ENCODE peak calls at places on chromosome 5, in four cellular contexts. G, K, O and E are unnamed samples.

GRCh38 chr5:169384661-169385060 is 83.7 kb upstream of the SLIT3 start:
- DNase-seq in G (no peak), K (no peak), O (no peak), E (no peak)

GRCh38 chr5:140827704-140828401 is at the start of gene PCDHA6:
- DNase-seq in G (no peak), K (no peak), O (no peak), E (no peak)

GRCh38 chr5:127586371-127586770 is 62.5 kb upstream of the CTXN3 start:
- DNase-seq in G (no peak), K (no peak), O (no peak), E (no peak)

GRCh38 chr5:87755378-87755777 is 342.6 kb upstream of the CCNH start:
- DNase-seq in G (no peak), K (no peak), O (no peak), E (no peak)

GRCh38 chr5:177005619-177006264 is 837 bp downstream of the UIMC1 start:
- DNase-seq in G (peak; percentile 54), K (peak; percentile 55), O (peak; percentile 25), E (peak; percentile 31)

GRCh38 chr5:54455413-54456157 is at the start of gene HSPB3:
- DNase-seq in G (no peak), K (peak; percentile 69), O (no peak), E (no peak)

GRCh38 chr5:60447488-60447920 is 252.5 kb downstream of the DEPDC1B start:
- DNase-seq in G (no peak), K (no peak), O (no peak), E (no peak)

GRCh38 chr5:96483878-96484277 is 50.8 kb upstream of the PCSK1 start:
- DNase-seq in G (no peak), K (peak; percentile 53), O (no peak), E (no peak)

GRCh38 chr5:154097031-154097430 is 58.3 kb downstream of the MFAP3 start:
- DNase-seq in G (no peak), K (no peak), O (no peak), E (no peak)

GRCh38 chr5:133041910-133042309 is 9.9 kb upstream of the HSPA4 start:
- DNase-seq in G (no peak), K (peak; percentile 43), O (no peak), E (no peak)

GRCh38 chr5:178069909-178070308 is 43.4 kb upstream of the N4BP3 start:
- DNase-seq in G (no peak), K (peak; percentile 27), O (no peak), E (no peak)

GRCh38 chr5:31062878-31063277 is 130.6 kb upstream of the CDH6 start:
- DNase-seq in G (no peak), K (no peak), O (no peak), E (no peak)

GRCh38 chr5:111735829-111736228 is 21.2 kb downstream of the NREP start:
- DNase-seq in G (no peak), K (peak; percentile 98), O (no peak), E (no peak)

GRCh38 chr5:65482727-65483473 is 1.2 kb upstream of the ADAMTS6 start:
- DNase-seq in G (no peak), K (peak; percentile 79), O (no peak), E (peak; percentile 39)

GRCh38 chr5:45507174-45507573 is 189.0 kb downstream of the HCN1 start:
- DNase-seq in G (no peak), K (no peak), O (no peak), E (no peak)

GRCh38 chr5:145975361-145976066 is 39.1 kb downstream of the SH3RF2 start:
- DNase-seq in G (no peak), K (peak; percentile 80), O (no peak), E (no peak)

GRCh38 chr5:157198277-157199058 is 17.8 kb downstream of the ITK start:
- DNase-seq in G (peak; percentile 57), K (no peak), O (no peak), E (no peak)

GRCh38 chr5:73118331-73119011 is 1.9 kb upstream of the TMEM171 start:
- DNase-seq in G (no peak), K (no peak), O (no peak), E (no peak)

GRCh38 chr5:140347382-140347781 is 979 bp upstream of the HBEGF start:
- DNase-seq in G (no peak), K (no peak), O (no peak), E (no peak)